ENCODE peak calls at places on chromosomes 16 and 17, in seven cellular contexts. P, Y, X, Z, N, Q and K are unnamed samples.

GRCh38 chr17:41586863-41587495 is at the start of gene KRT14:
- DNase-seq in P (no peak), Y (no peak), X (no peak), Z (peak; percentile 89), N (no peak), Q (no peak), K (peak; percentile 71)

GRCh38 chr16:5615868-5616642 is 518.5 kb upstream of the EEF2KMT start:
- DNase-seq in P (peak; percentile 66), Y (no peak), X (peak; percentile 24), Z (no peak), N (peak; percentile 56), Q (no peak), K (no peak)

GRCh38 chr16:63192969-63193368 is 1156.7 kb upstream of the CDH8 start:
- DNase-seq in P (no peak), Y (no peak), X (no peak), Z (no peak), N (no peak), Q (no peak), K (no peak)

GRCh38 chr17:39650121-39650579 is 13.2 kb downstream of the STARD3 start:
- DNase-seq in P (no peak), Y (no peak), X (peak; percentile 82), Z (no peak), N (no peak), Q (no peak), K (no peak)

GRCh38 chr16:17585449-17586080 is 114.8 kb upstream of the XYLT1 start:
- DNase-seq in P (no peak), Y (no peak), X (no peak), Z (peak; percentile 12), N (no peak), Q (no peak), K (no peak)

GRCh38 chr17:9940826-9941225 is 35.8 kb upstream of the RCVRN start:
- DNase-seq in P (no peak), Y (no peak), X (no peak), Z (no peak), N (no peak), Q (no peak), K (no peak)

GRCh38 chr16:84477661-84478060 is 26.8 kb downstream of the MEAK7 start:
- DNase-seq in P (no peak), Y (no peak), X (no peak), Z (no peak), N (peak; percentile 17), Q (no peak), K (no peak)

GRCh38 chr17:28878981-28879380 is 18.6 kb downstream of the FLOT2 start:
- DNase-seq in P (no peak), Y (no peak), X (peak; percentile 67), Z (peak; percentile 59), N (peak; percentile 35), Q (no peak), K (peak; percentile 66)

GRCh38 chr17:35898283-35899070 is 18.3 kb upstream of the CCL5 start:
- DNase-seq in P (no peak), Y (no peak), X (no peak), Z (peak; percentile 15), N (peak; percentile 88), Q (peak; percentile 46), K (peak; percentile 80)

GRCh38 chr17:66507982-66508760 is 205.8 kb downstream of the PRKCA start:
- DNase-seq in P (no peak), Y (no peak), X (no peak), Z (no peak), N (no peak), Q (no peak), K (no peak)

GRCh38 chr16:13110124-13110796 is 208.9 kb downstream of the SHISA9 start:
- DNase-seq in P (no peak), Y (no peak), X (no peak), Z (peak; percentile 3), N (no peak), Q (no peak), K (peak; percentile 93)

GRCh38 chr17:40827746-40828453 is 5.5 kb upstream of the KRT10 start:
- DNase-seq in P (no peak), Y (no peak), X (peak; percentile 80), Z (no peak), N (no peak), Q (no peak), K (peak; percentile 89)

GRCh38 chr17:75892556-75893224 is 4.1 kb downstream of the TRIM65 start:
- DNase-seq in P (no peak), Y (no peak), X (no peak), Z (no peak), N (no peak), Q (no peak), K (no peak)

GRCh38 chr16:67055712-67056487 is 27.0 kb downstream of the CBFB start:
- DNase-seq in P (no peak), Y (peak; percentile 89), X (no peak), Z (peak; percentile 98), N (no peak), Q (no peak), K (peak; percentile 81)

GRCh38 chr16:19886061-19886792 is 1.6 kb upstream of the GPRC5B start:
- DNase-seq in P (peak; percentile 61), Y (peak; percentile 17), X (peak; percentile 72), Z (peak; percentile 52), N (peak; percentile 78), Q (peak; percentile 79), K (peak; percentile 76)

GRCh38 chr16:59973966-59974365 is 1239.8 kb upstream of the GOT2 start:
- DNase-seq in P (no peak), Y (no peak), X (no peak), Z (peak; percentile 16), N (no peak), Q (no peak), K (peak; percentile 40)

GRCh38 chr16:4410335-4411075 is 5.9 kb downstream of the CORO7 start:
- DNase-seq in P (no peak), Y (no peak), X (no peak), Z (no peak), N (peak; percentile 70), Q (no peak), K (peak; percentile 71)

GRCh38 chr17:80884811-80885210 is 106.8 kb upstream of the CHMP6 start:
- DNase-seq in P (peak; percentile 47), Y (no peak), X (no peak), Z (no peak), N (no peak), Q (no peak), K (no peak)

GRCh38 chr17:18315498-18316360 is 636 bp downstream of the SMCR8 start:
- DNase-seq in P (peak; percentile 58), Y (no peak), X (no peak), Z (no peak), N (no peak), Q (no peak), K (no peak)

GRCh38 chr17:19302791-19303233 is 59.7 kb downstream of the B9D1 start:
- DNase-seq in P (no peak), Y (no peak), X (no peak), Z (no peak), N (no peak), Q (no peak), K (no peak)

GRCh38 chr16:72372082-72372615 is 200.2 kb upstream of the PMFBP1 start:
- DNase-seq in P (no peak), Y (no peak), X (no peak), Z (no peak), N (no peak), Q (no peak), K (no peak)

GRCh38 chr16:87715231-87715630 is 50.6 kb downstream of the KLHDC4 start:
- DNase-seq in P (no peak), Y (no peak), X (no peak), Z (no peak), N (no peak), Q (no peak), K (no peak)
- TF ChIP-seq CTCF in P (no peak), Y (no peak), X (no peak), Z (no peak), N (no peak), Q (no peak), K (no peak)

GRCh38 chr17:7549401-7550055 is 670 bp downstream of the TNFSF12 start:
- DNase-seq in P (peak; percentile 82), Y (no peak), X (no peak), Z (no peak), N (peak; percentile 33), Q (peak; percentile 40), K (peak; percentile 11)

GRCh38 chr17:7552621-7553051 is 3.8 kb downstream of the TNFSF12 start:
- DNase-seq in P (no peak), Y (no peak), X (no peak), Z (no peak), N (no peak), Q (no peak), K (no peak)

GRCh38 chr17:7551396-7551795 is 2.5 kb downstream of the TNFSF12 start:
- DNase-seq in P (no peak), Y (no peak), X (no peak), Z (no peak), N (no peak), Q (no peak), K (no peak)

GRCh38 chr17:7550359-7550758 is 1.5 kb downstream of the TNFSF12 start:
- DNase-seq in P (no peak), Y (no peak), X (no peak), Z (no peak), N (no peak), Q (no peak), K (no peak)

GRCh38 chr17:7548585-7549400 is at the start of gene TNFSF12:
- DNase-seq in P (peak; percentile 83), Y (no peak), X (no peak), Z (peak; percentile 11), N (peak; percentile 55), Q (peak; percentile 52), K (peak; percentile 30)
- TF ChIP-seq CTCF in P (no peak), Y (peak; percentile 13), X (peak; percentile 9), Z (no peak), N (peak; percentile 12), Q (no peak), K (no peak)

GRCh38 chr17:59167571-59168001 is 12.0 kb downstream of the PRR11 start:
- DNase-seq in P (no peak), Y (no peak), X (no peak), Z (peak; percentile 72), N (no peak), Q (no peak), K (no peak)

GRCh38 chr17:59160203-59161025 is 4.9 kb downstream of the PRR11 start:
- DNase-seq in P (no peak), Y (no peak), X (no peak), Z (no peak), N (no peak), Q (no peak), K (no peak)

GRCh38 chr17:59161477-59161876 is 5.9 kb downstream of the PRR11 start:
- DNase-seq in P (no peak), Y (no peak), X (no peak), Z (no peak), N (no peak), Q (no peak), K (no peak)

DNA sequence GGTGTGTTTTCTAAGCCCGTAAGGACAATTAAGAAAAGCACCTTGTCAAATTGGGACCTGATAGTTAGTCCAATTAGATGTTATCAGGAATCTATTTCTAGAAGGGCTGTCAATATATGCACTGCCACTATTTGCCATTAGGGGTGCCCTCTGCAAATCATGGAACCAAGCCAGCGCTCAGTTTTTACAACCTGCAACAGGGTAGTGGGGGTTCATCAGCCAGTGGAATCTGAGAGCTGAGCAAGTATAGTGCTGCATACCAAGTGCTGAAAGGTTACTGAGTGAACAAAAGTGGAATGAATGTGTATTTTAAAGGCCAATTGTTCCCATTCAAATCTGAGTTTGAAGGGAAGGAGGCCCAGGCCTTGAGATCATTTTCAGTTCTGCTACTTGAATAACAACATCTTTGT is 10.4 kb downstream of the PRR11 start:
- DNase-seq in P (no peak), Y (no peak), X (peak; percentile 49), Z (peak; percentile 48), N (peak; percentile 47), Q (peak; percentile 33), K (peak; percentile 60)
- TF ChIP-seq CTCF in P (peak; percentile 43), Y (peak; percentile 61), X (peak; percentile 87), Z (peak; percentile 69), N (peak; percentile 56), Q (peak; percentile 53), K (peak; percentile 63)

GRCh38 chr16:68083861-68084503 is 1.2 kb upstream of the NFATC3 start:
- DNase-seq in P (no peak), Y (no peak), X (no peak), Z (no peak), N (no peak), Q (no peak), K (no peak)
- TF ChIP-seq CTCF in P (no peak), Y (no peak), X (no peak), Z (peak; percentile 20), N (no peak), Q (no peak), K (no peak)